ENCODE peak calls at places on chromosomes 11 and 22, in nine cellular contexts. Y, I, S, X, F, Z, G, C and L are unnamed samples.

GRCh38 chr11:132258865-132259264 is 888.5 kb downstream of the NTM start:
- DNase-seq in C (no peak), F (no peak), S (peak; percentile 62), I (no peak), X (no peak), Z (no peak), G (no peak), Y (no peak), L (no peak)

GRCh38 chr22:50548046-50548912 is 2.6 kb downstream of the KLHDC7B start:
- DNase-seq in Z (peak; percentile 60), X (no peak), G (no peak), I (no peak), Y (no peak), C (no peak), F (peak; percentile 92), S (no peak), L (peak; percentile 57)

GRCh38 chr22:25068701-25069100 is 116.2 kb downstream of the KIAA1671 start:
- DNase-seq in I (no peak), F (peak; percentile 78), X (no peak), G (no peak), Z (no peak), S (no peak), Y (no peak), C (no peak), L (no peak)

GRCh38 chr11:45180158-45180887 is 33.9 kb downstream of the PRDM11 start:
- DNase-seq in Y (peak; percentile 68), C (no peak), I (peak; percentile 60), F (peak; percentile 85), G (peak; percentile 81), S (peak; percentile 25), Z (no peak), X (peak; percentile 59), L (peak; percentile 87)

GRCh38 chr11:70637949-70638598 is 239.7 kb downstream of the CTTN start:
- DNase-seq in F (no peak), X (no peak), C (no peak), I (no peak), Y (no peak), G (peak; percentile 59), Z (no peak), S (no peak), L (no peak)

GRCh38 chr11:17298302-17298701 is 21.8 kb downstream of the NUCB2 start:
- DNase-seq in S (no peak), G (no peak), Z (no peak), X (no peak), F (no peak), I (no peak), C (no peak), Y (no peak), L (no peak)

GRCh38 chr11:76621466-76621865 is 49.1 kb downstream of the LRRC32 start:
- DNase-seq in C (no peak), Y (no peak), Z (no peak), S (no peak), G (no peak), F (peak; percentile 70), I (no peak), X (no peak), L (no peak)

GRCh38 chr11:20353829-20354434 is 9.6 kb upstream of the HTATIP2 start:
- DNase-seq in Y (peak; percentile 15), C (no peak), S (peak; percentile 26), G (peak; percentile 75), X (peak; percentile 56), Z (no peak), F (no peak), I (peak; percentile 51), L (no peak)

GRCh38 chr11:86116996-86117705 is 48.3 kb upstream of the PICALM start:
- DNase-seq in X (no peak), C (no peak), Y (no peak), G (no peak), F (no peak), Z (no peak), S (peak; percentile 86), I (peak; percentile 30), L (no peak)

GRCh38 chr11:13303668-13304649 is 26.4 kb downstream of the BMAL1 start:
- DNase-seq in F (peak; percentile 64), Z (no peak), X (peak; percentile 21), S (no peak), C (no peak), I (no peak), Y (no peak), G (no peak), L (no peak)

GRCh38 chr11:57637626-57638004 is 12.1 kb downstream of the YPEL4 start:
- DNase-seq in F (no peak), I (no peak), X (no peak), G (peak; percentile 85), Y (no peak), Z (no peak), C (no peak), S (no peak), L (no peak)

GRCh38 chr22:39368402-39368801 is 18.6 kb downstream of the SYNGR1 start:
- DNase-seq in X (no peak), S (no peak), C (no peak), I (no peak), Z (no peak), G (no peak), Y (no peak), F (no peak), L (no peak)

GRCh38 chr11:112132737-112133136 is 31.2 kb downstream of the IL18 start:
- DNase-seq in S (no peak), Z (no peak), I (no peak), X (no peak), G (no peak), F (no peak), Y (no peak), C (no peak), L (no peak)

GRCh38 chr11:99682171-99682570 is 661.4 kb downstream of the CNTN5 start:
- DNase-seq in X (no peak), Z (no peak), C (no peak), I (no peak), F (no peak), S (no peak), Y (no peak), G (no peak), L (no peak)

GRCh38 chr11:68076371-68077042 is 37.7 kb downstream of the TCIRG1 start:
- DNase-seq in X (no peak), C (no peak), F (no peak), Y (no peak), S (no peak), I (no peak), Z (no peak), G (peak; percentile 16), L (no peak)

GRCh38 chr11:2709429-2709828 is 9.6 kb upstream of the KCNQ1OT1 start:
- DNase-seq in F (no peak), Y (no peak), S (no peak), X (no peak), G (no peak), C (no peak), Z (no peak), I (no peak), L (no peak)

GRCh38 chr11:31972623-31973022 is 118.3 kb upstream of the RCN1 start:
- DNase-seq in I (no peak), Y (no peak), C (no peak), S (no peak), F (no peak), Z (no peak), X (no peak), G (no peak), L (no peak)

GRCh38 chr11:73399159-73400090 is 23.2 kb downstream of the RELT start:
- DNase-seq in S (no peak), I (no peak), C (no peak), G (no peak), F (no peak), Z (no peak), Y (no peak), X (no peak), L (no peak)

GRCh38 chr22:26168199-26168915 is 905 bp upstream of the SEZ6L start:
- DNase-seq in C (no peak), I (no peak), F (no peak), S (no peak), Y (no peak), Z (no peak), G (peak; percentile 38), X (no peak), L (no peak)

GRCh38 chr11:87301785-87302540 is 264.2 kb downstream of the TMEM135 start:
- DNase-seq in Y (no peak), C (no peak), X (no peak), I (no peak), S (no peak), Z (no peak), F (no peak), G (no peak), L (no peak)

GRCh38 chr22:46957521-46957920 is 195.1 kb downstream of the TBC1D22A start:
- DNase-seq in G (no peak), Y (no peak), Z (no peak), F (no peak), X (no peak), I (no peak), C (no peak), S (no peak), L (no peak)
- H3K4me1 ChIP-seq in G (peaks cover 20% of the 10 kb centered on the region), Y (no peaks in the 10 kb centered on the region), Z (no peaks in the 10 kb centered on the region), F (no peaks in the 10 kb centered on the region), X (no peaks in the 10 kb centered on the region), I (no peaks in the 10 kb centered on the region), C (no peaks in the 10 kb centered on the region), S (no peaks in the 10 kb centered on the region), L (no peaks in the 10 kb centered on the region)

GRCh38 chr11:130181295-130182272 is 22.0 kb downstream of the ST14 start:
- DNase-seq in F (no peak), C (no peak), Z (no peak), G (no peak), X (peak; percentile 84), S (peak; percentile 76), Y (no peak), I (peak; percentile 46), L (peak; percentile 71)
- H3K4me3 ChIP-seq in F (no peak overlapping the region), C (no peak overlapping the region), Z (no peak overlapping the region), G (no peak overlapping the region), X (no peak overlapping the region), S (no peak overlapping the region), Y (no peak overlapping the region), I (no peak overlapping the region), L (peak overlapping the region; percentile 8)

GRCh38 chr11:82974135-82974534 is 72.6 kb downstream of the DDIAS start:
- DNase-seq in G (no peak), S (no peak), F (no peak), Y (no peak), C (no peak), X (no peak), I (no peak), Z (no peak), L (no peak)
- H3K4me1 ChIP-seq in G (peaks cover 10% of the 10 kb centered on the region), S (peaks cover 12% of the 10 kb centered on the region), F (peaks cover 9% of the 10 kb centered on the region), Y (no peaks in the 10 kb centered on the region), C (no peaks in the 10 kb centered on the region), X (no peaks in the 10 kb centered on the region), I (peaks cover 11% of the 10 kb centered on the region), Z (peaks cover 32% of the 10 kb centered on the region), L (no peaks in the 10 kb centered on the region)

DNA sequence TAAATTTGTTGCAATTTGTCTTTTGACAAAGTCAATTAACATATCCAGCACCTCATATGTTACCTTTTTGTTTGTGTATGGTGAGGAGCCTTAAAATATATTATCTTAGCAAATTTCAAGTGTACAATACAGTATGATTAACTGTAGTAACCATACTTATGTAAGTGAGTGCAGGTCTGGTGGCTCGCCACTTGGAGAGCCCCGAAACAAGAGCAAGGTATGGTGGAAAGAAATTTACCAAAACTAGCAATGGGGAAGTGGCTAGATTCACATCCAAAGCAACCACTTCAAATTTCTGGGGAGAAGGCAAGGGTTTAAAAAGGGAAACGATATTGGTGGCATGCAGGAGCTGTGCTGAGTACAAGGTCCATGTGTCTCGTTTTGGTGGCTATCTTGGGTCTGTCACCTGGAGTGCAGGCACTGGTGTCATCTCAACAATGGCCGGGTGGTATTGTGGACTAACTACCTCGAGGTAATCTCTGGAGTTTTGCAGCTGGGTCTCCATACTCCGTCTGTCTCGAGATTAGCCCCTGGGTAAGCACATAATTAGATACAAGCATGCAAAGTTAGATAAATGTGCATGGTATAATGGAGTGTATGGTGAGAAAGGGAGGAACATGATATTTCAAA is 8.2 kb upstream of the FNBP4 start:
- DNase-seq in X (no peak), I (no peak), Z (no peak), C (no peak), G (no peak), F (no peak), S (no peak), Y (no peak), L (no peak)
- H3K4me3 ChIP-seq in X (no peak overlapping the region), I (no peak overlapping the region), Z (no peak overlapping the region), C (no peak overlapping the region), G (no peak overlapping the region), F (no peak overlapping the region), S (no peak overlapping the region), Y (no peak overlapping the region), L (no peak overlapping the region)